ENCODE peak calls at places on chromosome 15, in six cellular contexts. Q is A549, N is H54, M is Peyer's patch, X is stomach, G is ovary. T is an unnamed sample.
A peak's percentile ranks its signal among the peaks of the same experiment; 100 is the strongest.

GRCh38 chr15:83206971-83207621 is 527 bp downstream of the HDGFL3 start:
- DNase-seq in M (peak; percentile 48), X (peak; percentile 28), N (peak; percentile 23), G (peak; percentile 47), Q (peak; percentile 58), T (peak; percentile 79)

GRCh38 chr15:70185251-70185711 is 87.6 kb upstream of the TLE3 start:
- DNase-seq in N (no peak), Q (no peak), M (no peak), X (no peak), G (no peak), T (no peak)

GRCh38 chr15:90642464-90643300 is 74.5 kb upstream of the BLM start:
- DNase-seq in X (no peak), N (no peak), G (no peak), Q (no peak), M (no peak), T (peak; percentile 34)

GRCh38 chr15:89335289-89336041 is 841 bp upstream of the POLG start:
- DNase-seq in N (peak; percentile 77), M (peak; percentile 66), X (no peak), G (peak; percentile 46), Q (no peak), T (no peak)

GRCh38 chr15:44593042-44593736 is 56.2 kb downstream of the EIF3J start:
- DNase-seq in Q (no peak), X (no peak), N (no peak), G (no peak), M (no peak), T (peak; percentile 23)

GRCh38 chr15:31353931-31354330 is 27.3 kb downstream of the KLF13 start:
- DNase-seq in M (no peak), X (no peak), N (no peak), Q (no peak), G (no peak), T (no peak)

GRCh38 chr15:70437882-70438331 is 325.5 kb downstream of the UACA start:
- DNase-seq in G (no peak), M (peak; percentile 24), Q (no peak), X (no peak), N (no peak), T (no peak)

GRCh38 chr15:76871930-76872329 is 33.2 kb downstream of the SCAPER start:
- DNase-seq in N (no peak), X (no peak), M (no peak), Q (no peak), G (no peak), T (no peak)

GRCh38 chr15:43376017-43376705 is 5.3 kb downstream of the TUBGCP4 start:
- DNase-seq in N (no peak), M (peak; percentile 72), Q (peak; percentile 25), G (no peak), X (no peak), T (peak; percentile 59)

GRCh38 chr15:32837935-32838334 is 120.1 kb downstream of the GREM1 start:
- DNase-seq in G (no peak), M (no peak), X (no peak), Q (no peak), N (no peak), T (no peak)

GRCh38 chr15:78895411-78895810 is 22.7 kb downstream of the MORF4L1 start:
- DNase-seq in G (no peak), Q (no peak), X (no peak), M (no peak), N (no peak), T (no peak)

GRCh38 chr15:70356062-70356860 is 258.5 kb upstream of the TLE3 start:
- DNase-seq in M (no peak), Q (no peak), X (peak; percentile 59), G (no peak), N (no peak), T (no peak)

GRCh38 chr15:42207674-42208579 is at the start of gene VPS39:
- DNase-seq in M (peak; percentile 93), G (peak; percentile 81), Q (peak; percentile 75), N (peak; percentile 78), X (peak; percentile 85), T (peak; percentile 87)
- TF ChIP-seq POLR2A in M (peak; percentile 72), G (peak; percentile 52), Q (peak; percentile 53), N (peak; percentile 63), X (no peak), T (peak; percentile 86)

GRCh38 chr15:94317211-94317610 is 85.8 kb downstream of the MCTP2 start:
- DNase-seq in X (no peak), Q (no peak), N (no peak), M (no peak), G (no peak), T (no peak)
- TF ChIP-seq POLR2A in X (no peak), Q (no peak), N (no peak), M (no peak), G (no peak), T (no peak)

GRCh38 chr15:97977734-97978133 is 17.2 kb downstream of the ARRDC4 start:
- DNase-seq in G (no peak), X (peak; percentile 53), Q (no peak), N (no peak), M (no peak), T (no peak)
- TF ChIP-seq POLR2A in G (no peak), X (no peak), Q (no peak), N (no peak), M (no peak), T (no peak)

DNA sequence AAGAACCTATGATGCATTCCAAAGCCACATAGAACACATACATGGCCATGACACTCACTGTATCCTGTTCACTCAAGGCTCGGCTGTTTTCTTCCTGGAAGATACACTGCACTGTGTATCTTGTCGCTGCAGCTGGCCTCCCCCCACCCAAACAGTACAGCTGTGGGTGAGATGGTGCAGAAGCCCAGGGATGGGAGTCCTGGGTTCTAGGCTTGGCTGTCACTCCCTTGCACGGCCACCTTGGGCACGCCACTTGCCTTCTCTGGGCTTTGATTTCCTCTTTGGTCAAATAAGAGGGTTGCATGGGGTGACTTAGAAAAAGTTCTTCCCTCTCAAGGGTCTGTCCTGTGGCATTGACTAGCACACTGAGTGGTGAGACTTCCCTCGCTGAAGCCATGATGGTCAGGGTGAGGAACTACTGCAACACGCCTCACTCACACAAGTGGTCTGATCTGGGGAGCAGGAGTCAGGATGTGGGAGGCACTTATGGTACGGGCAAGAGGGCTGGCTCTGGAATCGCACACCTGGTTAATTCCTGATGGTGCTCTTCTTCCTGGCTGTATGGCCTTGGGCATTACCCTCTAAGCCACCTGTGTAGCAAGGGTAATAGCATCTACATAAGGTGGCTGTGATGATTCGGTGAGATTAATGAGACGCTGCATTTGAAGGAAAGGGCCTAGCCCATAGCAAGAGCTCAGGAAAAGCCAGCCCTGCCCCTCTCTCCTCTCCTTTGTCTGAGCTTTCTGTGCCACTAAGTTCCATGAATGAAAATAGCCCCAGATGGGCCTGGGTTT is 44.0 kb downstream of the ANP32A start:
- DNase-seq in G (no peak), N (no peak), X (no peak), Q (no peak), M (no peak), T (peak; percentile 20)
- TF ChIP-seq POLR2A in G (no peak), N (no peak), X (no peak), Q (no peak), M (no peak), T (no peak)

DNA sequence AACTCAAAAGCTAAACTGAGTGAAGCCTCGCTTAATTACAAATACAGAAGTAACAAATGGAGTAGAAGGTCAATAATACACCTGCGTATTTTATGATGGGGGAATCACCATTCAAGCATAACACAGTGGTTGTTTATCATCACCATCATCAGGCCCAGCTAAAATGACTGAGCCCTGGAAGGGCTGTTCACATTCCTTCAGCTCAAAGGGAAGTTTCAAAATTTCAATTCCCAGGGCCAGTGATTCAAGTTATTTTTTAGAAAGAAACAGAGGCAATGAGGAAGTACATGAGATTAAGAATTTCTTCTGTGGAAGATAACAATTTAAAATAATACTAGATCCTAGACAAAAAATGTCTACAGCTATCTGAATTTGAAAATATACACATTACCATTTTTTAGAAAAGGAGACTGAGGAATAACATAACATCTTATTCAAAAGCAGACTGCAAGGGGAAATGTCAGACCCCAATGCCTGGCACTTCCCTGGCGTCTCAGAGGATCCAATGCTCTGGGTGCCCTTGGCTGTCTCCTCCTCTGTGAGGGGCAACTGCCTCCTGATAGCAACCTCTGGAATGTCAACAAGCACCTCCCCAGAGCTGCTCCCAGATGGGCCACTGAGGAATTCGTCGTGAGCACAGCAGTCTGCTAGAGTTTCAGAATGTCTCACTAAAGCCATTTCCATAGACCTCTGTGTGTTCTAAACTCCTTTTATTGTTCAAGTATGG is 22.8 kb downstream of the EHD4 start:
- DNase-seq in G (no peak), N (no peak), X (no peak), Q (no peak), M (peak; percentile 29), T (no peak)
- TF ChIP-seq POLR2A in G (no peak), N (no peak), X (no peak), Q (no peak), M (no peak), T (no peak)

GRCh38 chr15:75363786-75364185 is 4.6 kb downstream of the MAN2C1 start:
- DNase-seq in X (no peak), M (peak; percentile 43), N (no peak), G (no peak), Q (no peak), T (no peak)
- TF ChIP-seq POLR2A in X (no peak), M (no peak), N (no peak), G (no peak), Q (no peak), T (no peak)

GRCh38 chr15:53453253-53454105 is 306.0 kb downstream of the WDR72 start:
- DNase-seq in M (peak; percentile 55), Q (no peak), N (no peak), X (peak; percentile 55), G (no peak), T (no peak)
- TF ChIP-seq POLR2A in M (no peak), Q (no peak), N (no peak), X (no peak), G (no peak), T (no peak)

GRCh38 chr15:64460206-64460736 is at the start of gene ZNF609:
- DNase-seq in G (peak; percentile 93), M (peak; percentile 96), N (peak; percentile 68), Q (peak; percentile 99), X (peak; percentile 94), T (peak; percentile 90)
- TF ChIP-seq POLR2A in G (peak; percentile 88), M (peak; percentile 86), N (peak; percentile 57), Q (peak; percentile 20), X (no peak), T (peak; percentile 29)

GRCh38 chr15:64162478-64162868 is 349 bp downstream of the PPIB start:
- DNase-seq in G (no peak), M (no peak), Q (peak; percentile 46), N (no peak), X (no peak), T (no peak)

GRCh38 chr15:64164436-64164835 is 1.6 kb upstream of the PPIB start:
- DNase-seq in Q (no peak), M (no peak), G (no peak), X (no peak), N (no peak), T (no peak)

GRCh38 chr15:64163662-64164362 is 990 bp upstream of the PPIB start:
- DNase-seq in X (peak; percentile 43), M (no peak), Q (no peak), N (no peak), G (no peak), T (peak; percentile 76)

GRCh38 chr15:64161688-64162477 is 939 bp downstream of the PPIB start:
- DNase-seq in N (no peak), M (no peak), X (no peak), Q (no peak), G (no peak), T (peak; percentile 35)

GRCh38 chr15:64162869-64163661 is at the start of gene PPIB:
- DNase-seq in X (peak; percentile 99), G (peak; percentile 97), Q (peak; percentile 98), M (peak; percentile 99), N (peak; percentile 89), T (peak; percentile 99)
- TF ChIP-seq POLR2A in X (no peak), G (peak; percentile 77), Q (peak; percentile 94), M (peak; percentile 91), N (peak; percentile 96), T (peak; percentile 80)